ENCODE peak calls at places on chromosomes 5 and 9, in six cellular contexts. L, Q, H, A, J and G are unnamed samples. For H3K4me1, the result is how much of the 10 kb centered on the place peaks cover.

GRCh38 chr5:98938459-98938858 is 9.7 kb upstream of the CHD1 start:
- DNase-seq in L (no peak), Q (no peak), H (no peak), A (peak), J (peak), G (no peak)

GRCh38 chr9:28758971-28759370 is 1185.7 kb upstream of the C9orf72 start:
- DNase-seq in L (no peak), Q (no peak), H (no peak), A (no peak), J (no peak), G (no peak)

GRCh38 chr9:128721487-128722010 is 2.4 kb downstream of the ZDHHC12 start:
- DNase-seq in L (no peak), Q (no peak), H (no peak), A (no peak), J (no peak), G (no peak)

GRCh38 chr9:18347381-18348084 is 126.4 kb upstream of the ADAMTSL1 start:
- DNase-seq in L (no peak), Q (no peak), H (no peak), A (no peak), J (no peak), G (no peak)

GRCh38 chr5:85334-85995 is 6.5 kb upstream of the PLEKHG4B start:
- DNase-seq in L (no peak), Q (no peak), H (no peak), A (no peak), J (no peak), G (peak)

GRCh38 chr5:130290219-130290618 is 386.0 kb downstream of the CHSY3 start:
- DNase-seq in L (no peak), Q (no peak), H (no peak), A (no peak), J (no peak), G (no peak)

GRCh38 chr5:7426284-7426683 is 30.3 kb downstream of the ADCY2 start:
- DNase-seq in L (no peak), Q (no peak), H (no peak), A (no peak), J (no peak), G (peak)

GRCh38 chr5:180421672-180422071 is 68.5 kb upstream of the GFPT2 start:
- DNase-seq in L (no peak), Q (no peak), H (no peak), A (no peak), J (no peak), G (no peak)

GRCh38 chr5:60161340-60161934 is 267.9 kb upstream of the PDE4D start:
- DNase-seq in L (no peak), Q (no peak), H (no peak), A (peak), J (peak), G (no peak)

GRCh38 chr9:98804083-98804482 is 3.4 kb upstream of the GALNT12 start:
- DNase-seq in L (no peak), Q (no peak), H (no peak), A (no peak), J (no peak), G (no peak)

GRCh38 chr5:141966963-141967333 is 2.0 kb upstream of the RNF14 start:
- DNase-seq in L (no peak), Q (no peak), H (no peak), A (no peak), J (no peak), G (no peak)
- TF ChIP-seq EP300 in L (no peak), Q (no peak), H (no peak), A (no peak), J (no peak), G (no peak)

GRCh38 chr5:1744393-1745189 is 55.0 kb downstream of the MRPL36 start:
- DNase-seq in L (no peak), Q (no peak), H (no peak), A (no peak), J (no peak), G (no peak)
- H3K4me1 ChIP-seq in L (under half), Q (under half), H (under half), A (under half), J (under half), G (under half)

GRCh38 chr9:111037744-111038335 is 430 bp downstream of the LPAR1 start:
- DNase-seq in L (peak), Q (peak), H (no peak), A (peak), J (peak), G (no peak)
- TF ChIP-seq POLR2A in L (no peak), Q (no peak), H (no peak), A (peak), J (no peak), G (no peak)

GRCh38 chr5:95524423-95524822 is 30.4 kb downstream of the SKIC3 start:
- DNase-seq in L (no peak), Q (no peak), H (no peak), A (no peak), J (no peak), G (no peak)
- TF ChIP-seq EP300 in L (no peak), Q (no peak), H (no peak), A (no peak), J (no peak), G (no peak)

GRCh38 chr9:131419716-131420115 is 25.8 kb downstream of the PRRC2B start:
- DNase-seq in L (no peak), Q (no peak), H (no peak), A (no peak), J (no peak), G (no peak)

GRCh38 chr9:131420913-131421312 is 27.0 kb downstream of the PRRC2B start:
- DNase-seq in L (no peak), Q (no peak), H (no peak), A (peak), J (peak), G (no peak)

GRCh38 chr9:131422241-131422792 is 28.4 kb downstream of the PRRC2B start:
- DNase-seq in L (no peak), Q (no peak), H (no peak), A (peak), J (no peak), G (no peak)

GRCh38 chr9:131423171-131423581 is 29.3 kb downstream of the PRRC2B start:
- DNase-seq in L (peak), Q (peak), H (no peak), A (peak), J (no peak), G (no peak)

DNA sequence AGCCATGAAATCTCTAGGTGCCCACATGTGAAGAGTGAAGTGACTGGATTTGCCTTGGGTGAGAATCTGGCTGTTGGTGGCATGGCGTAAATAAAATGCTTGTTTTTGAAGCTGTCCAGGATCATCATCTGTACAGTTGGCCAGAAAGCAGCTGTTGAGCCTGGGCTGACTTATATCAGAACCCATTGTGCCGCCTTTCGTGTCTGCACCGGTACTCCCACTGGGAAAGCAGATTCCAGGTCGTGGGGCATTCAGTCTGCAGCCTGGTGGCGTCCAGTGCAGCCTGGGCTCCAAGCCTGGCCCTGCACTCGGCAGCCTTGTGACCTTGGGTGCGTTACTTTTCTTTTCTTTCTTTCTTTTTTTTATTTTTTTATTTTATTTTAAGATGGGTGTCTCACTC is 27.8 kb downstream of the PRRC2B start:
- DNase-seq in L (no peak), Q (no peak), H (no peak), A (no peak), J (no peak), G (no peak)
- H3K4me1 ChIP-seq in L (half or more), Q (half or more), H (half or more), A (half or more), J (half or more), G (half or more)

GRCh38 chr5:174504266-174504726 is 220.1 kb upstream of the MSX2 start:
- DNase-seq in L (no peak), Q (no peak), H (no peak), A (no peak), J (no peak), G (no peak)

GRCh38 chr5:174501461-174502069 is 222.8 kb upstream of the MSX2 start:
- DNase-seq in L (no peak), Q (no peak), H (no peak), A (no peak), J (no peak), G (no peak)

GRCh38 chr5:174505621-174506020 is 218.8 kb upstream of the MSX2 start:
- DNase-seq in L (no peak), Q (no peak), H (no peak), A (no peak), J (no peak), G (no peak)

GRCh38 chr5:174503086-174503460 is 221.3 kb upstream of the MSX2 start:
- DNase-seq in L (no peak), Q (no peak), H (no peak), A (no peak), J (no peak), G (no peak)

DNA sequence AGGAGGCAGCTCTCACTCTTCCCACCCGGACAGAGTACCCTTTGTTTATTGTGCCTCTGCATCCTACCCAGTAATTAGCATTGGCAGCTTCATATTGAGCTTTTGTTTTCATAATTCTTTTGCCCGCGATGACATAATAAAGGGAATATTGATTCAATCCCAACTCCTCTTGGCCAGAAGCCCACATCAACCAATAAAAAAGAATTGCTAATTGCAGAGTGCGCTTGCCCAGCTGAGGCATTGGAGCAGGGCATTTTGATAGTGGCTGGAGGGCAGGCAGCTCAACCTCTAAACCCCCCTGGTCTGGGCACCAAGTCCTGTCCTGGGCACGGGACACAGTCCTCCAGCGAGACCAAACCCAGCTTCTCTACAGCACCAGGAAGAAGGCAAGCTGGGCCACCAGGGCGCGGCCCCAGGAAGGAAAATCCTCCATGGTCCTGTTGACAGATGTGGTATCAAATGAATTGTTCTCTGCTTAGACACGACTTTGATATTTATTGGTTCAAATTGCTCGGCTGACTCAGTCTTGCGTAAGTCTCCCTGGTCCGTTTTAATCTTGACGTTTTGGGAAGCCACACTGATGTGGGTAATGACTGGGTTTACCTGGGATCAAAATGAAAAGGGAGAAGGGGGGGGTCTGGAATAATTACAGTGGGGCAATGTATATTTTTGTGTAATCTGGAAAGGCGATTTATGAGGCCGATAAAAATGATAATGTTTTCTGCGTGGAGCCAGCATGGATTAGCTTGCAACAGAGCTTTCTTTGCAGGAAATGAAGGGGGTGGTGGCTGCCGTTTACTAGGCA is 220.7 kb upstream of the MSX2 start:
- DNase-seq in L (no peak), Q (peak), H (no peak), A (peak), J (no peak), G (no peak)
- TF ChIP-seq POLR2A in L (no peak), Q (no peak), H (no peak), A (no peak), J (no peak), G (no peak)

DNA sequence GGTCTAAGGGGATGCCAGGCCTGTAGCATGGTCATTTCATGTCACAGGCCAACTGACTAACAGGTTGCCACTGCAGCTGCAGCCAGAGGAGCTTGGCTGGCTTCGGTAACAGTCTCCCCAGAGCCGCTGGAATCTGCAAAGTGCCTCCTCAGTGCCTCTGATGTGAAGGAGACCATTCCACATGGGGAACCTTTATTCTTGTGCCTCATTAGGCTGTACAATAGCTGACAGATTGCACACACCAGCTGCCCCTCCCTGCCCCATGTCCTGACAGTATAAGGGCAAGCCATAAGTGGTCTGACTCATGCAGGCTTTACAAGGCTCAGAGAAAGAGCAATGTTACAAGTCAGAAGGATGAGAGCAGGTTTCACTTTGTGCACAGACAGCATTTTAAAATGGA is 468.0 kb downstream of the TMEM232 start:
- DNase-seq in L (no peak), Q (no peak), H (no peak), A (no peak), J (no peak), G (no peak)
- TF ChIP-seq EP300 in L (no peak), Q (no peak), H (no peak), A (no peak), J (no peak), G (no peak)

GRCh38 chr9:137357166-137357565 is 55.1 kb upstream of the NRARP start:
- DNase-seq in L (no peak), Q (no peak), H (no peak), A (peak), J (no peak), G (no peak)

GRCh38 chr9:137354153-137354844 is 52.2 kb upstream of the NRARP start:
- DNase-seq in L (no peak), Q (no peak), H (no peak), A (no peak), J (no peak), G (no peak)

GRCh38 chr9:137353223-137354152 is 51.4 kb upstream of the NRARP start:
- DNase-seq in L (no peak), Q (no peak), H (no peak), A (no peak), J (no peak), G (no peak)

GRCh38 chr9:137354845-137355420 is 52.9 kb upstream of the NRARP start:
- DNase-seq in L (no peak), Q (no peak), H (no peak), A (no peak), J (no peak), G (no peak)

GRCh38 chr9:137355445-137356365 is 53.6 kb upstream of the NRARP start:
- DNase-seq in L (no peak), Q (no peak), H (no peak), A (no peak), J (no peak), G (no peak)
- H3K4me1 ChIP-seq in L (under half), Q (under half), H (under half), A (under half), J (under half), G (under half)

DNA sequence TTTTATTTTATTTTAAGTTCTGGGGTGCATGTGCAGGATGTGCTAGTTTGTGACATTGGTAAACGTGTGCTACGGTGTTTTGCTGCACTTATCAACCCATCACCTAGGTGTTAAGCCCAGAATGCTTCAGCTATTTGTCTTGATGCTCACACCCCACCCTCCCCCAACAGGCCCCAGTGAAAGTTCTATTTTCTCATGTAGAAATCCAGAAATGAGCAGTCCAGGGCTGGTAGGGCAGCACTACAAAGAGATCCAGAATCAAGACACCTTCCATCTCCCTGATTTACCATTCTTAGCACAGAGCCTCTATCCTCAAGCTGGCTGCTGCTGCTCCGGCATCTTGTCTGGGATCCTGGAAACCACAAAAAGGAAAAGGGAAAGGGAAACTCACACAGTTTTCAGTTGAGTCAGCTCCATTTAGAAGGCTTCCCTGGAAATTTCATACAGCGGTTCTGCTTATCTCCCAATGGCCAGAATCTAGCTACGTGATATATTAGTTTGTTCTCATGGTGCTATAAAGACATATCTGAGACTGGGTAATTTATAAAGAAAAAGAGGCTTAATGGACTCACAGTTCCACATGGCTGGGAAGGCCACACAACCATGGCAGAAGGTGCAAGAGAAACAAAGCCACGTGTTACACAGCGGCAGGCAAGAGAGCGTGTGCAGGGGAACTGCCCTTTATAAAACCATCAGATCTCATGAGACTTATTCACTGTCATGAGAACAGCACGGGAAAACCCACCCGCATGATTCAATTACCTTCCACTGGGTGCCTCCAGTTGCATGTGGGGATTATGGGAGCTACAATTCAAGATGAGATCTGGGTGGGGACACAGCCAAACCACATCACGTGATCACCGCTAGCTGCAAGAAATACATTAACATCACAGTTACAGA is 85.2 kb upstream of the SMARCA2 start:
- DNase-seq in L (no peak), Q (no peak), H (no peak), A (no peak), J (no peak), G (no peak)
- TF ChIP-seq POLR2A in L (no peak), Q (no peak), H (no peak), A (no peak), J (no peak), G (no peak)